ENCODE peak calls at places on chromosomes 7 and 10, in nine cellular contexts. One of them, this sample, is unnamed. For H3K4me1, the result is how much of the 10 kb centered on the place peaks cover.

GRCh38 chr7:45721949-45722598 is 147.9 kb downstream of the ADCY1 start:
- DNase-seq in naive thymus-derived CD4-positive, alpha-beta T cell: no peak
- DNase-seq in IMR-90: no peak
- DNase-seq in lung: no peak
- DNase-seq in breast epithelium: no peak
- DNase-seq in mammary epithelial cell: no peak
- DNase-seq in A549: no peak
- DNase-seq in tibial nerve: no peak
- DNase-seq in fibroblast of lung: no peak
- DNase-seq in this sample: no peak

GRCh38 chr7:144738708-144739314 is 97.0 kb downstream of the TPK1 start:
- DNase-seq in naive thymus-derived CD4-positive, alpha-beta T cell: peak
- DNase-seq in mammary epithelial cell: peak
- DNase-seq in tibial nerve: peak
- DNase-seq in lung: no peak
- DNase-seq in breast epithelium: no peak
- DNase-seq in fibroblast of lung: peak
- DNase-seq in A549: peak
- DNase-seq in IMR-90: no peak
- DNase-seq in this sample: no peak

GRCh38 chr10:24891823-24892222 is 60.6 kb downstream of the PRTFDC1 start:
- DNase-seq in mammary epithelial cell: peak
- DNase-seq in naive thymus-derived CD4-positive, alpha-beta T cell: no peak
- DNase-seq in lung: no peak
- DNase-seq in breast epithelium: no peak
- DNase-seq in fibroblast of lung: peak
- DNase-seq in tibial nerve: no peak
- DNase-seq in A549: no peak
- DNase-seq in IMR-90: peak
- DNase-seq in this sample: no peak

GRCh38 chr7:41544241-41544640 is 158.6 kb downstream of the INHBA start:
- DNase-seq in fibroblast of lung: no peak
- DNase-seq in mammary epithelial cell: no peak
- DNase-seq in breast epithelium: no peak
- DNase-seq in tibial nerve: no peak
- DNase-seq in naive thymus-derived CD4-positive, alpha-beta T cell: no peak
- DNase-seq in lung: no peak
- DNase-seq in A549: no peak
- DNase-seq in IMR-90: peak
- DNase-seq in this sample: no peak

GRCh38 chr10:5581670-5582566 is 57.2 kb downstream of the CALML3 start:
- DNase-seq in breast epithelium: no peak
- DNase-seq in IMR-90: no peak
- DNase-seq in fibroblast of lung: no peak
- DNase-seq in mammary epithelial cell: no peak
- DNase-seq in A549: no peak
- DNase-seq in tibial nerve: no peak
- DNase-seq in naive thymus-derived CD4-positive, alpha-beta T cell: no peak
- DNase-seq in lung: no peak
- DNase-seq in this sample: no peak

GRCh38 chr7:152516216-152516615 is 80.4 kb upstream of the KMT2C start:
- DNase-seq in A549: no peak
- DNase-seq in breast epithelium: no peak
- DNase-seq in naive thymus-derived CD4-positive, alpha-beta T cell: no peak
- DNase-seq in tibial nerve: no peak
- DNase-seq in IMR-90: no peak
- DNase-seq in lung: no peak
- DNase-seq in fibroblast of lung: no peak
- DNase-seq in mammary epithelial cell: no peak
- DNase-seq in this sample: no peak

GRCh38 chr10:98367626-98368451 is 47.1 kb downstream of the PYROXD2 start:
- DNase-seq in mammary epithelial cell: no peak
- DNase-seq in naive thymus-derived CD4-positive, alpha-beta T cell: no peak
- DNase-seq in IMR-90: no peak
- DNase-seq in A549: no peak
- DNase-seq in tibial nerve: no peak
- DNase-seq in breast epithelium: no peak
- DNase-seq in lung: no peak
- DNase-seq in fibroblast of lung: no peak
- DNase-seq in this sample: no peak

GRCh38 chr7:123070702-123071286 is 75.3 kb upstream of the TAS2R16 start:
- DNase-seq in mammary epithelial cell: no peak
- DNase-seq in tibial nerve: no peak
- DNase-seq in lung: no peak
- DNase-seq in breast epithelium: no peak
- DNase-seq in fibroblast of lung: peak
- DNase-seq in IMR-90: no peak
- DNase-seq in A549: peak
- DNase-seq in naive thymus-derived CD4-positive, alpha-beta T cell: no peak
- DNase-seq in this sample: no peak

GRCh38 chr10:97701438-97702064 is 12.0 kb upstream of the MARVELD1 start:
- DNase-seq in mammary epithelial cell: peak
- DNase-seq in tibial nerve: peak
- DNase-seq in lung: peak
- DNase-seq in fibroblast of lung: peak
- DNase-seq in IMR-90: peak
- DNase-seq in naive thymus-derived CD4-positive, alpha-beta T cell: peak
- DNase-seq in breast epithelium: no peak
- DNase-seq in A549: peak
- DNase-seq in this sample: no peak

GRCh38 chr10:75233444-75234016 is 2.2 kb downstream of the COMTD1 start:
- DNase-seq in IMR-90: no peak
- DNase-seq in lung: no peak
- DNase-seq in tibial nerve: no peak
- DNase-seq in naive thymus-derived CD4-positive, alpha-beta T cell: no peak
- DNase-seq in A549: no peak
- DNase-seq in breast epithelium: no peak
- DNase-seq in mammary epithelial cell: peak
- DNase-seq in fibroblast of lung: no peak
- DNase-seq in this sample: no peak

GRCh38 chr10:10528563-10528910 is 489.1 kb upstream of the CELF2 start:
- DNase-seq in IMR-90: peak
- DNase-seq in tibial nerve: no peak
- DNase-seq in mammary epithelial cell: no peak
- DNase-seq in lung: no peak
- DNase-seq in fibroblast of lung: peak
- DNase-seq in A549: no peak
- DNase-seq in naive thymus-derived CD4-positive, alpha-beta T cell: no peak
- DNase-seq in breast epithelium: no peak
- DNase-seq in this sample: no peak

GRCh38 chr7:87628780-87629569 is 777 bp downstream of the RUNDC3B start:
- DNase-seq in naive thymus-derived CD4-positive, alpha-beta T cell: no peak
- DNase-seq in mammary epithelial cell: peak
- DNase-seq in lung: peak
- DNase-seq in A549: no peak
- DNase-seq in tibial nerve: no peak
- DNase-seq in fibroblast of lung: peak
- DNase-seq in breast epithelium: no peak
- DNase-seq in IMR-90: no peak
- DNase-seq in this sample: no peak

DNA sequence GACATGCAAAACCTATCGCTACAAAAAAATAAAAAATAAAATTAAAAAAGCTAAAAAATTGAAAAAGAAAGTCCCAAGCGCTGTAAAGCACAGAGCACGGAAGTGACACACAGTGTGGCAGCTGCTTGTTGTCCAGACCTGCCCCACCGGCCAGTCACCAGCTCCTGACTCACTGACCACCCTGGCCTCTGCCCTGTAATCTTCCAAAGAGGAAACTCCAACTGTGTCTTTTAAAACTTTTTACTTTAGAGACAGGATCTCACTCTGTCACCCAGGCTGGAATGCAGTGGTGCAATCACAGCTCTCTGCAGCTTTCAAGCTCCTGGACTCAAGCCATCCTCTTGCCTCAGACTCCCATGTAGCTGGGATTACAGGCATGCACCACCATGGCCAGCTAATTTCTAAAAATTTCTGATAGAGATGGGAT is 23.6 kb downstream of the GNA12 start:
- DNase-seq in breast epithelium: no peak
- DNase-seq in lung: peak
- DNase-seq in tibial nerve: peak
- DNase-seq in mammary epithelial cell: peak
- DNase-seq in A549: no peak
- DNase-seq in fibroblast of lung: peak
- DNase-seq in naive thymus-derived CD4-positive, alpha-beta T cell: no peak
- DNase-seq in IMR-90: peak
- DNase-seq in this sample: peak
- H3K27ac ChIP-seq in breast epithelium: peak
- H3K27ac ChIP-seq in lung: no peak
- H3K27ac ChIP-seq in tibial nerve: peak
- H3K27ac ChIP-seq in mammary epithelial cell: peak
- H3K27ac ChIP-seq in A549: peak
- H3K27ac ChIP-seq in fibroblast of lung: peak
- H3K27ac ChIP-seq in naive thymus-derived CD4-positive, alpha-beta T cell: no peak
- H3K27ac ChIP-seq in IMR-90: peak
- H3K27ac ChIP-seq in this sample: no peak

GRCh38 chr10:31151301-31151700 is 119.6 kb upstream of the ZNF438 start:
- DNase-seq in A549: no peak
- DNase-seq in fibroblast of lung: no peak
- DNase-seq in tibial nerve: no peak
- DNase-seq in mammary epithelial cell: no peak
- DNase-seq in naive thymus-derived CD4-positive, alpha-beta T cell: no peak
- DNase-seq in breast epithelium: no peak
- DNase-seq in IMR-90: no peak
- DNase-seq in lung: no peak
- DNase-seq in this sample: no peak

GRCh38 chr10:31148955-31149354 is 117.3 kb upstream of the ZNF438 start:
- DNase-seq in breast epithelium: no peak
- DNase-seq in A549: no peak
- DNase-seq in tibial nerve: no peak
- DNase-seq in naive thymus-derived CD4-positive, alpha-beta T cell: no peak
- DNase-seq in IMR-90: no peak
- DNase-seq in lung: no peak
- DNase-seq in mammary epithelial cell: no peak
- DNase-seq in fibroblast of lung: no peak
- DNase-seq in this sample: no peak

GRCh38 chr10:31152421-31153133 is 120.9 kb upstream of the ZNF438 start:
- DNase-seq in fibroblast of lung: no peak
- DNase-seq in breast epithelium: no peak
- DNase-seq in A549: no peak
- DNase-seq in mammary epithelial cell: no peak
- DNase-seq in tibial nerve: no peak
- DNase-seq in lung: no peak
- DNase-seq in naive thymus-derived CD4-positive, alpha-beta T cell: no peak
- DNase-seq in IMR-90: no peak
- DNase-seq in this sample: no peak

GRCh38 chr10:31147220-31147608 is 115.5 kb upstream of the ZNF438 start:
- DNase-seq in lung: no peak
- DNase-seq in tibial nerve: no peak
- DNase-seq in fibroblast of lung: peak
- DNase-seq in IMR-90: peak
- DNase-seq in breast epithelium: no peak
- DNase-seq in A549: peak
- DNase-seq in naive thymus-derived CD4-positive, alpha-beta T cell: no peak
- DNase-seq in mammary epithelial cell: peak
- DNase-seq in this sample: no peak

GRCh38 chr10:31149835-31150512 is 118.3 kb upstream of the ZNF438 start:
- DNase-seq in lung: no peak
- DNase-seq in mammary epithelial cell: no peak
- DNase-seq in IMR-90: no peak
- DNase-seq in fibroblast of lung: no peak
- DNase-seq in naive thymus-derived CD4-positive, alpha-beta T cell: no peak
- DNase-seq in A549: no peak
- DNase-seq in tibial nerve: no peak
- DNase-seq in breast epithelium: no peak
- DNase-seq in this sample: no peak
- H3K4me1 ChIP-seq in lung: under half
- H3K4me1 ChIP-seq in mammary epithelial cell: under half
- H3K4me1 ChIP-seq in IMR-90: under half
- H3K4me1 ChIP-seq in fibroblast of lung: under half
- H3K4me1 ChIP-seq in naive thymus-derived CD4-positive, alpha-beta T cell: under half
- H3K4me1 ChIP-seq in A549: under half
- H3K4me1 ChIP-seq in tibial nerve: under half
- H3K4me1 ChIP-seq in breast epithelium: under half
- H3K4me1 ChIP-seq in this sample: under half

DNA sequence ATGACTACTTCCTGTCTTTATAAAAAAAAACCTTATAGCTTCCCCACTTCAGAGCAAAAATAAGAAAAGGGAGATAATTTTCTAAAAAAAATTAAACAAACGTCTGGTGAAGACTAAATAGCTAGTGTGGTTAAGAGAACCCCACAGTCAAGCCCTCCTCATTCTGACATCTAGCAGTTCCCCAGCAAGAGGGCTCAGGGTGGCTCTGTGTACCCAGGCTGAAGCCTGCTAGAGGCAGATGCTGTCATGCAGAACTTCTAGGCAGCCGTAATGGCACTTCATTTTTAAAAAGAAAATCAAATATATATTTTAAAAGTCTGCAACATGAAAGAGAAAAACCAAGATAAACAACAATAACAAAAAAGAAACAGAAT is 223.1 kb upstream of the KLF14 start:
- DNase-seq in IMR-90: no peak
- DNase-seq in tibial nerve: no peak
- DNase-seq in A549: no peak
- DNase-seq in naive thymus-derived CD4-positive, alpha-beta T cell: no peak
- DNase-seq in fibroblast of lung: no peak
- DNase-seq in lung: no peak
- DNase-seq in breast epithelium: no peak
- DNase-seq in mammary epithelial cell: no peak
- DNase-seq in this sample: no peak
- H3K4me3 ChIP-seq in IMR-90: no peak
- H3K4me3 ChIP-seq in tibial nerve: no peak
- H3K4me3 ChIP-seq in A549: no peak
- H3K4me3 ChIP-seq in naive thymus-derived CD4-positive, alpha-beta T cell: peak
- H3K4me3 ChIP-seq in fibroblast of lung: no peak
- H3K4me3 ChIP-seq in lung: no peak
- H3K4me3 ChIP-seq in breast epithelium: no peak
- H3K4me3 ChIP-seq in mammary epithelial cell: no peak
- H3K4me3 ChIP-seq in this sample: no peak

GRCh38 chr10:51076442-51076841 is 2.2 kb downstream of the PRKG1 start:
- DNase-seq in naive thymus-derived CD4-positive, alpha-beta T cell: no peak
- DNase-seq in lung: no peak
- DNase-seq in fibroblast of lung: no peak
- DNase-seq in mammary epithelial cell: no peak
- DNase-seq in IMR-90: no peak
- DNase-seq in A549: no peak
- DNase-seq in breast epithelium: no peak
- DNase-seq in tibial nerve: no peak
- DNase-seq in this sample: no peak

GRCh38 chr10:51077507-51077906 is 3.2 kb downstream of the PRKG1 start:
- DNase-seq in A549: no peak
- DNase-seq in fibroblast of lung: no peak
- DNase-seq in naive thymus-derived CD4-positive, alpha-beta T cell: no peak
- DNase-seq in mammary epithelial cell: no peak
- DNase-seq in IMR-90: no peak
- DNase-seq in lung: no peak
- DNase-seq in tibial nerve: no peak
- DNase-seq in breast epithelium: no peak
- DNase-seq in this sample: no peak

GRCh38 chr10:51079331-51079730 is 5.0 kb downstream of the PRKG1 start:
- DNase-seq in mammary epithelial cell: no peak
- DNase-seq in fibroblast of lung: no peak
- DNase-seq in naive thymus-derived CD4-positive, alpha-beta T cell: no peak
- DNase-seq in breast epithelium: no peak
- DNase-seq in IMR-90: no peak
- DNase-seq in A549: no peak
- DNase-seq in tibial nerve: no peak
- DNase-seq in lung: no peak
- DNase-seq in this sample: no peak

GRCh38 chr10:51082857-51083256 is 8.6 kb downstream of the PRKG1 start:
- DNase-seq in tibial nerve: no peak
- DNase-seq in IMR-90: no peak
- DNase-seq in lung: no peak
- DNase-seq in naive thymus-derived CD4-positive, alpha-beta T cell: no peak
- DNase-seq in breast epithelium: no peak
- DNase-seq in A549: no peak
- DNase-seq in fibroblast of lung: no peak
- DNase-seq in mammary epithelial cell: no peak
- DNase-seq in this sample: no peak

GRCh38 chr10:51079766-51080165 is 5.5 kb downstream of the PRKG1 start:
- DNase-seq in mammary epithelial cell: no peak
- DNase-seq in IMR-90: no peak
- DNase-seq in tibial nerve: no peak
- DNase-seq in A549: no peak
- DNase-seq in naive thymus-derived CD4-positive, alpha-beta T cell: no peak
- DNase-seq in breast epithelium: no peak
- DNase-seq in lung: no peak
- DNase-seq in fibroblast of lung: no peak
- DNase-seq in this sample: no peak
- H3K27ac ChIP-seq in mammary epithelial cell: no peak
- H3K27ac ChIP-seq in IMR-90: no peak
- H3K27ac ChIP-seq in tibial nerve: no peak
- H3K27ac ChIP-seq in A549: no peak
- H3K27ac ChIP-seq in naive thymus-derived CD4-positive, alpha-beta T cell: no peak
- H3K27ac ChIP-seq in breast epithelium: no peak
- H3K27ac ChIP-seq in lung: no peak
- H3K27ac ChIP-seq in fibroblast of lung: no peak
- H3K27ac ChIP-seq in this sample: peak

This sample was measured in thoracic aorta.